ENCODE peak calls at places on chromosomes 12 and 14, in eight cellular contexts. T is Panc1; Z is GM23248; F is left ventricle myocardium inferior; C is right lobe of liver; K is CD8-positive, alpha-beta memory T cell; A is uterus; D is cardiac muscle cell. S is an unnamed sample.

GRCh38 chr14:29937116-29937515 is 9.5 kb upstream of the PRKD1 start:
- DNase-seq in C (no peak), Z (peak; percentile 68), A (no peak), T (no peak), K (no peak), F (no peak), D (no peak), S (no peak)

GRCh38 chr12:33653362-33653761 is 213.7 kb upstream of the SYT10 start:
- DNase-seq in F (no peak), C (no peak), A (no peak), Z (no peak), K (no peak), D (no peak), T (no peak), S (no peak)

GRCh38 chr12:93154096-93154728 is 223.5 kb upstream of the NUDT4 start:
- DNase-seq in F (no peak), T (no peak), A (no peak), C (no peak), Z (no peak), D (no peak), K (no peak), S (no peak)

GRCh38 chr12:119308743-119309456 is 25.6 kb upstream of the CCDC60 start:
- DNase-seq in C (no peak), D (no peak), T (no peak), A (no peak), K (no peak), F (peak; percentile 29), Z (no peak), S (no peak)

GRCh38 chr14:53953828-53954550 is 2.6 kb downstream of the BMP4 start:
- DNase-seq in C (peak; percentile 59), D (peak; percentile 65), T (no peak), K (no peak), A (peak; percentile 39), F (peak; percentile 38), Z (peak; percentile 66), S (no peak)

GRCh38 chr14:86961106-86961716 is 1031.8 kb downstream of the GALC start:
- DNase-seq in K (no peak), F (no peak), D (peak; percentile 18), T (no peak), C (no peak), A (no peak), Z (peak; percentile 39), S (no peak)

GRCh38 chr12:132065203-132065602 is 78.9 kb downstream of the DDX51 start:
- DNase-seq in D (no peak), Z (no peak), K (no peak), T (no peak), F (no peak), C (no peak), A (no peak), S (no peak)

GRCh38 chr14:64598404-64598803 is 48.6 kb downstream of the PPP1R36 start:
- DNase-seq in D (no peak), K (no peak), F (no peak), Z (no peak), T (no peak), C (no peak), A (no peak), S (no peak)

GRCh38 chr12:6554990-6555691 is 701 bp downstream of the IFFO1 start:
- DNase-seq in D (no peak), F (no peak), Z (peak; percentile 57), A (no peak), K (no peak), C (no peak), T (no peak), S (no peak)

GRCh38 chr14:76937181-76938091 is 91.1 kb downstream of the IRF2BPL start:
- DNase-seq in A (peak; percentile 73), T (no peak), F (peak; percentile 73), Z (peak; percentile 96), D (peak; percentile 88), K (no peak), C (no peak), S (no peak)

GRCh38 chr12:111440152-111440551 is 34.4 kb downstream of the SH2B3 start:
- DNase-seq in C (no peak), A (no peak), T (no peak), F (no peak), Z (no peak), D (no peak), K (no peak), S (no peak)
- H3K27ac ChIP-seq in C (peak overlapping the region; percentile 14), A (peak overlapping the region; percentile 48), T (peak overlapping the region; percentile 49), F (peak overlapping the region; percentile 97), Z (peak overlapping the region; percentile 26), D (no peak overlapping the region), K (no peak overlapping the region), S (peak overlapping the region; percentile 63)

GRCh38 chr14:100369019-100369418 is 45.9 kb downstream of the SLC25A47 start:
- DNase-seq in A (no peak), F (no peak), K (no peak), Z (no peak), D (no peak), T (no peak), C (no peak), S (no peak)

GRCh38 chr14:100374270-100374669 is 51.1 kb downstream of the SLC25A47 start:
- DNase-seq in F (no peak), A (no peak), T (no peak), K (no peak), C (no peak), Z (no peak), D (no peak), S (no peak)

GRCh38 chr14:100372357-100373048 is 49.4 kb downstream of the SLC25A47 start:
- DNase-seq in T (no peak), Z (no peak), C (no peak), F (no peak), D (no peak), A (no peak), K (no peak), S (no peak)

GRCh38 chr14:100370003-100370402 is 46.9 kb downstream of the SLC25A47 start:
- DNase-seq in K (no peak), A (no peak), F (no peak), D (no peak), Z (no peak), C (no peak), T (no peak), S (no peak)

DNA sequence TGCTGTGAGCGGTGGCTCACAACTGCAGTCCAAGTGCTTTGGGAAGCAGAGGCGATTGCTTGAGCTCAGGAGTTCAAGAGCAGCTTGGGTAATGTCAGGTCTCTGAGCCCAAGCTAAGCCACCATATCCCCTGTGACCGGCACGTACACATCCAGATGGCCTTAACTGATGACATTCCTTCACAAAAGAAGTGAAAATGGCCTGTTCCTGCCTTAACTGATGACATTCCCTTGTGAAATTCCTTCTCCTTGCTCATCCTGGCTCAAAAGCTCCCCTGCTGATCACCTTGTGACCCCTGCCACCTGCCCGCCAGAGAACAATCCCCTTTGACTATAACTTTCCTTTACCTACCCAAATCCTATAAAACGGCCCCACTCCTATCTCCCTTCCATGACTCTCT is 48.6 kb downstream of the SLC25A47 start:
- DNase-seq in T (no peak), A (no peak), K (no peak), Z (no peak), C (no peak), F (no peak), D (no peak), S (no peak)
- H3K4me3 ChIP-seq in T (no peak overlapping the region), A (no peak overlapping the region), K (no peak overlapping the region), Z (no peak overlapping the region), C (no peak overlapping the region), F (peak overlapping the region; percentile 83), D (no peak overlapping the region), S (peak overlapping the region; percentile 10)

GRCh38 chr12:57724003-57724935 is 14.3 kb downstream of the AGAP2 start:
- DNase-seq in Z (no peak), F (no peak), C (no peak), K (no peak), T (no peak), D (no peak), A (no peak), S (no peak)

GRCh38 chr12:57726151-57726883 is 12.2 kb downstream of the AGAP2 start:
- DNase-seq in C (peak; percentile 57), T (no peak), D (peak; percentile 69), F (peak; percentile 73), A (peak; percentile 84), Z (peak; percentile 95), K (no peak), S (peak; percentile 76)

GRCh38 chr12:57725851-57726150 is 12.7 kb downstream of the AGAP2 start:
- DNase-seq in C (no peak), T (no peak), Z (no peak), K (no peak), D (no peak), F (no peak), A (no peak), S (no peak)

GRCh38 chr12:57723630-57723962 is 14.9 kb downstream of the AGAP2 start:
- DNase-seq in A (no peak), Z (no peak), K (no peak), C (no peak), D (no peak), F (no peak), T (no peak), S (no peak)

GRCh38 chr12:57724936-57725740 is 13.4 kb downstream of the AGAP2 start:
- DNase-seq in D (no peak), T (no peak), C (no peak), Z (no peak), A (no peak), F (no peak), K (no peak), S (no peak)
- H3K27me3 ChIP-seq in D (peaks cover 71% of the 10 kb centered on the region), T (no peaks in the 10 kb centered on the region), C (peaks cover 5% of the 10 kb centered on the region), Z (no peaks in the 10 kb centered on the region), A (no peaks in the 10 kb centered on the region), F (peaks cover 41% of the 10 kb centered on the region), K (no peaks in the 10 kb centered on the region), S (no peaks in the 10 kb centered on the region)

GRCh38 chr14:31418440-31418839 is 1.9 kb downstream of the HEATR5A start:
- DNase-seq in Z (peak; percentile 7), D (no peak), F (no peak), A (no peak), T (no peak), K (no peak), C (no peak), S (no peak)

GRCh38 chr14:31411218-31411727 is 9.1 kb downstream of the HEATR5A start:
- DNase-seq in F (no peak), Z (peak; percentile 40), A (no peak), C (no peak), T (no peak), K (no peak), D (no peak), S (no peak)

GRCh38 chr14:31419179-31420012 is 954 bp downstream of the HEATR5A start:
- DNase-seq in C (no peak), T (no peak), F (no peak), A (no peak), D (no peak), Z (peak; percentile 79), K (no peak), S (no peak)

GRCh38 chr14:31410048-31410654 is 10.2 kb downstream of the HEATR5A start:
- DNase-seq in D (no peak), K (no peak), F (no peak), C (no peak), Z (no peak), T (no peak), A (no peak), S (no peak)

DNA sequence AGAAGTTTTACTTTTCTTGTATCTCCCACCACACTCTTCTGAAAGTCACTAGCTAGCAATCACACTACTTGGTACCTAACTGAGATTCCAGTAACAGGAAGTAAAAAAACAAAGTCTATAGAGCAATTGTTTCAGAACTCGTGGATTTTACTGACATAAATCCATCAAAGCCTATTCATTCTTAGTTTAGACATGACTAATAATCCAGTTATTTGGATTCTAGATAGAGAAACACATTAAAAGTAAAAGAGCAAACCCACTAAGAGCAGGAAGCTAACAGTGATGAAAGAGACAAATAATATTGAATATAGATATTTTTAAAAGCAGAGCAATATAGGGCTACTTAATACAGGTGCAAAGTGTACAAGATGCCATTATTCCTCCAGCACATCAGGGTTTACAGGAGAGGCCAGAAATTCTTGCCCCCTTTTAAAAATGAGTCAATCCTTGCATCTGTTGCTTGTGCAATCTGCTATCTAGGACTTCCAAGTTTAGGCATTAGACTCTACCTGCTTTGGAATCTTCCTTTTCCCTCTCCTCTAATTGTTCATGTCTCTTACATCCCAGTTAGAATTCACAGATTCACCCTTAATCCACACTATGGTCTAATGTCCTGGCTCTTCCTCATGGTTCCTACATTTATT is 6.0 kb downstream of the HEATR5A start:
- DNase-seq in Z (peak; percentile 51), D (no peak), A (no peak), K (no peak), F (no peak), T (no peak), C (no peak), S (no peak)
- H3K27ac ChIP-seq in Z (no peak overlapping the region), D (no peak overlapping the region), A (no peak overlapping the region), K (no peak overlapping the region), F (no peak overlapping the region), T (no peak overlapping the region), C (no peak overlapping the region), S (no peak overlapping the region)